ENCODE peak calls at places on chromosomes 7 and 10, in six cellular contexts. C, T, D, G, Y and H are unnamed samples.

GRCh38 chr10:21531164-21531563 is 2.9 kb upstream of the MLLT10 start:
- DNase-seq in C (no peak), T (no peak), D (peak), G (no peak), Y (no peak), H (no peak)

GRCh38 chr10:12777840-12778585 is 223.5 kb downstream of the CCDC3 start:
- DNase-seq in C (peak), T (no peak), D (no peak), G (no peak), Y (no peak), H (no peak)

GRCh38 chr7:1137517-1138167 is 22.4 kb downstream of the ZFAND2A start:
- DNase-seq in C (no peak), T (no peak), D (peak), G (peak), Y (no peak), H (no peak)

GRCh38 chr7:92717982-92718716 is 118.2 kb downstream of the CDK6 start:
- DNase-seq in C (peak), T (peak), D (peak), G (peak), Y (no peak), H (peak)

GRCh38 chr10:119619215-119619614 is 22.5 kb upstream of the TIAL1 start:
- DNase-seq in C (no peak), T (no peak), D (peak), G (no peak), Y (no peak), H (peak)

GRCh38 chr10:11181996-11182395 is 164.3 kb downstream of the CELF2 start:
- DNase-seq in C (no peak), T (no peak), D (no peak), G (peak), Y (no peak), H (no peak)

GRCh38 chr7:55526770-55527169 is 45.5 kb downstream of the VOPP1 start:
- DNase-seq in C (peak), T (no peak), D (no peak), G (no peak), Y (no peak), H (no peak)

GRCh38 chr7:103048833-103049232 is 25.8 kb downstream of the FBXL13 start:
- DNase-seq in C (no peak), T (no peak), D (peak), G (no peak), Y (no peak), H (peak)

GRCh38 chr10:87927091-87927490 is 63.7 kb downstream of the PTEN start:
- DNase-seq in C (no peak), T (no peak), D (peak), G (peak), Y (no peak), H (peak)

GRCh38 chr10:43411536-43411935 is 2.5 kb upstream of the HNRNPF start:
- DNase-seq in C (no peak), T (no peak), D (no peak), G (no peak), Y (no peak), H (no peak)

GRCh38 chr10:3263082-3263481 is 90.5 kb upstream of the PITRM1 start:
- DNase-seq in C (no peak), T (no peak), D (no peak), G (no peak), Y (no peak), H (peak)

GRCh38 chr10:68434657-68435056 is 27.6 kb upstream of the RUFY2 start:
- DNase-seq in C (no peak), T (no peak), D (no peak), G (no peak), Y (no peak), H (no peak)

GRCh38 chr7:141012044-141012685 is 2.6 kb downstream of the MRPS33 start:
- DNase-seq in C (peak), T (peak), D (peak), G (peak), Y (no peak), H (peak)

GRCh38 chr7:140512317-140513000 is 33.2 kb upstream of the MKRN1 start:
- DNase-seq in C (no peak), T (peak), D (peak), G (no peak), Y (no peak), H (peak)

GRCh38 chr7:106521115-106521514 is 139.8 kb downstream of the CCDC71L start:
- DNase-seq in C (no peak), T (no peak), D (no peak), G (no peak), Y (no peak), H (no peak)

GRCh38 chr10:86824151-86824550 is 67.7 kb downstream of the BMPR1A start:
- DNase-seq in C (no peak), T (no peak), D (no peak), G (no peak), Y (no peak), H (no peak)

GRCh38 chr10:114266521-114266920 is 27.5 kb downstream of the VWA2 start:
- DNase-seq in C (no peak), T (no peak), D (peak), G (no peak), Y (no peak), H (no peak)

GRCh38 chr7:56218510-56218909 is 102.3 kb upstream of the NUPR2 start:
- DNase-seq in C (peak), T (no peak), D (no peak), G (no peak), Y (no peak), H (no peak)

GRCh38 chr10:119803264-119803663 is 69.4 kb downstream of the MCMBP start:
- DNase-seq in C (no peak), T (no peak), D (peak), G (peak), Y (no peak), H (no peak)

GRCh38 chr10:30542001-30542861 is 87.3 kb downstream of the LYZL2 start:
- DNase-seq in C (no peak), T (no peak), D (peak), G (no peak), Y (no peak), H (no peak)

GRCh38 chr7:81264116-81264515 is 345.3 kb upstream of the SEMA3C start:
- DNase-seq in C (no peak), T (no peak), D (peak), G (no peak), Y (no peak), H (peak)

GRCh38 chr10:107341281-107341680 is 176.8 kb upstream of the SORCS1 start:
- DNase-seq in C (no peak), T (no peak), D (no peak), G (no peak), Y (no peak), H (no peak)

GRCh38 chr10:5545778-5546710 is 21.3 kb downstream of the CALML3 start:
- DNase-seq in C (no peak), T (peak), D (peak), G (no peak), Y (peak), H (peak)

GRCh38 chr7:111998326-111998725 is 207.9 kb downstream of the DOCK4 start:
- DNase-seq in C (no peak), T (no peak), D (no peak), G (no peak), Y (no peak), H (peak)

GRCh38 chr10:104895981-104896380 is 254.9 kb downstream of the SORCS3 start:
- DNase-seq in C (no peak), T (no peak), D (no peak), G (no peak), Y (no peak), H (no peak)

GRCh38 chr7:46135561-46135960 is 214.5 kb upstream of the IGFBP3 start:
- DNase-seq in C (no peak), T (no peak), D (no peak), G (no peak), Y (no peak), H (no peak)

GRCh38 chr7:116316838-116317612 is 106.7 kb downstream of the TES start:
- DNase-seq in C (peak), T (peak), D (peak), G (peak), Y (no peak), H (peak)

GRCh38 chr7:51467384-51468017 is 150.9 kb upstream of the COBL start:
- DNase-seq in C (no peak), T (no peak), D (no peak), G (no peak), Y (no peak), H (no peak)